ENCODE peak calls at places on chromosome 6, in nine cellular contexts. D is NCI-H510A treated with DMSO at 0.1 percent for 48 hours; E is fibroblast of lung; Z is posterior cingulate gyrus; U is HFFc6; M is HCT116; W is stimulated activated CD8-positive, alpha-beta memory T cell treated with anti-CD3 and anti-CD28 coated beads, Interleukin-15, amount 100 ng/mL, for 1 hour; Y is NCI-H226; H is AML-193. B is an unnamed sample.

GRCh38 chr6:105452924-105453756 is 50.3 kb upstream of the PREP start:
- DNase-seq in Y (no peak), D (no peak), E (no peak), H (peak), W (peak), U (no peak), Z (peak), M (no peak), B (no peak)

GRCh38 chr6:27126815-27127537 is 120.5 kb upstream of the PRSS16 start:
- DNase-seq in U (peak), D (no peak), H (peak), Z (no peak), Y (peak), M (peak), E (peak), W (peak), B (peak)

GRCh38 chr6:17469006-17469972 is 75.9 kb downstream of the CAP2 start:
- DNase-seq in M (no peak), D (no peak), H (no peak), Z (no peak), E (peak), Y (no peak), W (no peak), U (no peak), B (no peak)

GRCh38 chr6:127201321-127201720 is 65.3 kb upstream of the RNF146 start:
- DNase-seq in Z (no peak), W (no peak), D (no peak), E (peak), H (no peak), Y (peak), U (peak), M (no peak), B (no peak)

GRCh38 chr6:105994522-105995402 is 91.4 kb upstream of the PRDM1 start:
- DNase-seq in Y (no peak), H (no peak), W (peak), E (peak), U (peak), Z (no peak), D (no peak), M (peak), B (no peak)

GRCh38 chr6:35810831-35811698 is 5.9 kb downstream of the LHFPL5 start:
- DNase-seq in W (no peak), Z (no peak), M (peak), H (no peak), D (peak), Y (peak), U (peak), E (peak), B (no peak)

GRCh38 chr6:132768051-132768517 is 10.4 kb upstream of the VNN2 start:
- DNase-seq in E (peak), M (peak), D (no peak), U (peak), Z (no peak), W (no peak), Y (no peak), H (peak), B (no peak)

GRCh38 chr6:44047179-44047546 is 80.1 kb downstream of the MRPL14 start:
- DNase-seq in D (no peak), H (no peak), Y (no peak), W (no peak), E (no peak), U (no peak), M (no peak), Z (no peak), B (no peak)

GRCh38 chr6:107652526-107653182 is 162.7 kb downstream of the SOBP start:
- DNase-seq in H (no peak), D (no peak), Z (no peak), Y (no peak), U (no peak), M (no peak), W (no peak), E (peak), B (no peak)

GRCh38 chr6:169173532-169174268 is 79.9 kb downstream of the THBS2 start:
- DNase-seq in M (no peak), Y (peak), D (no peak), U (peak), Z (no peak), H (no peak), W (no peak), E (no peak), B (no peak)

GRCh38 chr6:16766043-16766521 is 4.8 kb upstream of the ATXN1 start:
- DNase-seq in E (peak), D (no peak), M (peak), Z (no peak), H (no peak), Y (peak), W (no peak), U (peak), B (no peak)